ENCODE peak calls at places on chromosome 13, in eight cellular contexts. One of them, this sample, is unnamed.

GRCh38 chr13:32736648-32737047 is 150.4 kb downstream of the PDS5B start:
- DNase-seq in activated T-cell treated with anti-CD3 and anti-CD28 coated beads, Interleukin-2, amount 50 U/mL, for 72 hours: no peak
- DNase-seq in CD4-positive, CD25-positive, alpha-beta regulatory T cell: no peak
- DNase-seq in hypothalamus: no peak
- DNase-seq in activated CD8-positive, alpha-beta memory T cell treated with anti-CD3 and anti-CD28 coated beads for 4 hours: no peak
- DNase-seq in H7: no peak
- DNase-seq in CD4-positive, alpha-beta T cell: no peak
- DNase-seq in Panc1: no peak
- DNase-seq in this sample: no peak

GRCh38 chr13:108993346-108993745 is 363.9 kb downstream of the MYO16 start:
- DNase-seq in activated T-cell treated with anti-CD3 and anti-CD28 coated beads, Interleukin-2, amount 50 U/mL, for 72 hours: no peak
- DNase-seq in CD4-positive, CD25-positive, alpha-beta regulatory T cell: no peak
- DNase-seq in hypothalamus: no peak
- DNase-seq in activated CD8-positive, alpha-beta memory T cell treated with anti-CD3 and anti-CD28 coated beads for 4 hours: no peak
- DNase-seq in H7: no peak
- DNase-seq in CD4-positive, alpha-beta T cell: no peak
- DNase-seq in Panc1: no peak
- DNase-seq in this sample: no peak

GRCh38 chr13:111913790-111914189 is 153.2 kb upstream of the SOX1 start:
- DNase-seq in activated T-cell treated with anti-CD3 and anti-CD28 coated beads, Interleukin-2, amount 50 U/mL, for 72 hours: no peak
- DNase-seq in CD4-positive, CD25-positive, alpha-beta regulatory T cell: no peak
- DNase-seq in hypothalamus: no peak
- DNase-seq in activated CD8-positive, alpha-beta memory T cell treated with anti-CD3 and anti-CD28 coated beads for 4 hours: no peak
- DNase-seq in H7: no peak
- DNase-seq in CD4-positive, alpha-beta T cell: no peak
- DNase-seq in Panc1: no peak
- DNase-seq in this sample: no peak

GRCh38 chr13:34719060-34719875 is 222.8 kb upstream of the NBEA start:
- DNase-seq in activated T-cell treated with anti-CD3 and anti-CD28 coated beads, Interleukin-2, amount 50 U/mL, for 72 hours: no peak
- DNase-seq in CD4-positive, CD25-positive, alpha-beta regulatory T cell: no peak
- DNase-seq in hypothalamus: no peak
- DNase-seq in activated CD8-positive, alpha-beta memory T cell treated with anti-CD3 and anti-CD28 coated beads for 4 hours: no peak
- DNase-seq in H7: no peak
- DNase-seq in CD4-positive, alpha-beta T cell: no peak
- DNase-seq in Panc1: no peak
- DNase-seq in this sample: no peak

GRCh38 chr13:111602874-111603273 is 282.4 kb downstream of the TEX29 start:
- DNase-seq in activated T-cell treated with anti-CD3 and anti-CD28 coated beads, Interleukin-2, amount 50 U/mL, for 72 hours: no peak
- DNase-seq in CD4-positive, CD25-positive, alpha-beta regulatory T cell: no peak
- DNase-seq in hypothalamus: no peak
- DNase-seq in activated CD8-positive, alpha-beta memory T cell treated with anti-CD3 and anti-CD28 coated beads for 4 hours: no peak
- DNase-seq in H7: no peak
- DNase-seq in CD4-positive, alpha-beta T cell: no peak
- DNase-seq in Panc1: no peak
- DNase-seq in this sample: no peak

GRCh38 chr13:101649490-101650126 is 197.1 kb downstream of the ITGBL1 start:
- DNase-seq in activated T-cell treated with anti-CD3 and anti-CD28 coated beads, Interleukin-2, amount 50 U/mL, for 72 hours: no peak
- DNase-seq in CD4-positive, CD25-positive, alpha-beta regulatory T cell: no peak
- DNase-seq in hypothalamus: no peak
- DNase-seq in activated CD8-positive, alpha-beta memory T cell treated with anti-CD3 and anti-CD28 coated beads for 4 hours: no peak
- DNase-seq in H7: no peak
- DNase-seq in CD4-positive, alpha-beta T cell: no peak
- DNase-seq in Panc1: no peak
- DNase-seq in this sample: no peak

GRCh38 chr13:89746554-89746953 is 1600.9 kb upstream of the MIR17HG start:
- DNase-seq in activated T-cell treated with anti-CD3 and anti-CD28 coated beads, Interleukin-2, amount 50 U/mL, for 72 hours: no peak
- DNase-seq in CD4-positive, CD25-positive, alpha-beta regulatory T cell: no peak
- DNase-seq in hypothalamus: no peak
- DNase-seq in activated CD8-positive, alpha-beta memory T cell treated with anti-CD3 and anti-CD28 coated beads for 4 hours: no peak
- DNase-seq in H7: no peak
- DNase-seq in CD4-positive, alpha-beta T cell: no peak
- DNase-seq in Panc1: no peak
- DNase-seq in this sample: no peak

GRCh38 chr13:70408865-70409264 is 300.6 kb upstream of the KLHL1 start:
- DNase-seq in activated T-cell treated with anti-CD3 and anti-CD28 coated beads, Interleukin-2, amount 50 U/mL, for 72 hours: no peak
- DNase-seq in CD4-positive, CD25-positive, alpha-beta regulatory T cell: no peak
- DNase-seq in hypothalamus: no peak
- DNase-seq in activated CD8-positive, alpha-beta memory T cell treated with anti-CD3 and anti-CD28 coated beads for 4 hours: no peak
- DNase-seq in H7: no peak
- DNase-seq in CD4-positive, alpha-beta T cell: no peak
- DNase-seq in Panc1: no peak
- DNase-seq in this sample: no peak

GRCh38 chr13:112931028-112931934 is 37.7 kb upstream of the MCF2L start:
- DNase-seq in activated T-cell treated with anti-CD3 and anti-CD28 coated beads, Interleukin-2, amount 50 U/mL, for 72 hours: no peak
- DNase-seq in CD4-positive, CD25-positive, alpha-beta regulatory T cell: no peak
- DNase-seq in hypothalamus: no peak
- DNase-seq in activated CD8-positive, alpha-beta memory T cell treated with anti-CD3 and anti-CD28 coated beads for 4 hours: no peak
- DNase-seq in H7: peak
- DNase-seq in CD4-positive, alpha-beta T cell: no peak
- DNase-seq in Panc1: no peak
- DNase-seq in this sample: no peak

GRCh38 chr13:32261567-32261966 is 53.6 kb downstream of the ZAR1L start:
- DNase-seq in activated T-cell treated with anti-CD3 and anti-CD28 coated beads, Interleukin-2, amount 50 U/mL, for 72 hours: no peak
- DNase-seq in CD4-positive, CD25-positive, alpha-beta regulatory T cell: no peak
- DNase-seq in hypothalamus: no peak
- DNase-seq in activated CD8-positive, alpha-beta memory T cell treated with anti-CD3 and anti-CD28 coated beads for 4 hours: no peak
- DNase-seq in H7: no peak
- DNase-seq in CD4-positive, alpha-beta T cell: no peak
- DNase-seq in Panc1: no peak
- DNase-seq in this sample: no peak

GRCh38 chr13:113304121-113304520 is 7.1 kb downstream of the LAMP1 start:
- DNase-seq in activated T-cell treated with anti-CD3 and anti-CD28 coated beads, Interleukin-2, amount 50 U/mL, for 72 hours: no peak
- DNase-seq in CD4-positive, CD25-positive, alpha-beta regulatory T cell: no peak
- DNase-seq in hypothalamus: no peak
- DNase-seq in activated CD8-positive, alpha-beta memory T cell treated with anti-CD3 and anti-CD28 coated beads for 4 hours: no peak
- DNase-seq in H7: no peak
- DNase-seq in CD4-positive, alpha-beta T cell: no peak
- DNase-seq in Panc1: no peak
- DNase-seq in this sample: no peak

GRCh38 chr13:35388456-35388855 is 88.0 kb downstream of the MAB21L1 start:
- DNase-seq in activated T-cell treated with anti-CD3 and anti-CD28 coated beads, Interleukin-2, amount 50 U/mL, for 72 hours: no peak
- DNase-seq in CD4-positive, CD25-positive, alpha-beta regulatory T cell: no peak
- DNase-seq in hypothalamus: no peak
- DNase-seq in activated CD8-positive, alpha-beta memory T cell treated with anti-CD3 and anti-CD28 coated beads for 4 hours: no peak
- DNase-seq in H7: no peak
- DNase-seq in CD4-positive, alpha-beta T cell: no peak
- DNase-seq in Panc1: no peak
- DNase-seq in this sample: no peak

GRCh38 chr13:44104969-44105368 is 225.3 kb downstream of the LACC1 start:
- DNase-seq in activated T-cell treated with anti-CD3 and anti-CD28 coated beads, Interleukin-2, amount 50 U/mL, for 72 hours: no peak
- DNase-seq in CD4-positive, CD25-positive, alpha-beta regulatory T cell: no peak
- DNase-seq in hypothalamus: no peak
- DNase-seq in activated CD8-positive, alpha-beta memory T cell treated with anti-CD3 and anti-CD28 coated beads for 4 hours: no peak
- DNase-seq in H7: no peak
- DNase-seq in CD4-positive, alpha-beta T cell: no peak
- DNase-seq in Panc1: no peak
- DNase-seq in this sample: no peak

GRCh38 chr13:45367358-45367757 is 26.4 kb upstream of the TPT1 start:
- DNase-seq in activated T-cell treated with anti-CD3 and anti-CD28 coated beads, Interleukin-2, amount 50 U/mL, for 72 hours: peak
- DNase-seq in CD4-positive, CD25-positive, alpha-beta regulatory T cell: peak
- DNase-seq in hypothalamus: no peak
- DNase-seq in activated CD8-positive, alpha-beta memory T cell treated with anti-CD3 and anti-CD28 coated beads for 4 hours: peak
- DNase-seq in H7: peak
- DNase-seq in CD4-positive, alpha-beta T cell: peak
- DNase-seq in Panc1: peak
- DNase-seq in this sample: peak

GRCh38 chr13:75705395-75705794 is 69.3 kb downstream of the LMO7 start:
- DNase-seq in activated T-cell treated with anti-CD3 and anti-CD28 coated beads, Interleukin-2, amount 50 U/mL, for 72 hours: no peak
- DNase-seq in CD4-positive, CD25-positive, alpha-beta regulatory T cell: no peak
- DNase-seq in hypothalamus: no peak
- DNase-seq in activated CD8-positive, alpha-beta memory T cell treated with anti-CD3 and anti-CD28 coated beads for 4 hours: no peak
- DNase-seq in H7: no peak
- DNase-seq in CD4-positive, alpha-beta T cell: no peak
- DNase-seq in Panc1: peak
- DNase-seq in this sample: no peak

GRCh38 chr13:96967248-96967745 is 27.0 kb downstream of the OXGR1 start:
- DNase-seq in activated T-cell treated with anti-CD3 and anti-CD28 coated beads, Interleukin-2, amount 50 U/mL, for 72 hours: no peak
- DNase-seq in CD4-positive, CD25-positive, alpha-beta regulatory T cell: no peak
- DNase-seq in hypothalamus: no peak
- DNase-seq in activated CD8-positive, alpha-beta memory T cell treated with anti-CD3 and anti-CD28 coated beads for 4 hours: no peak
- DNase-seq in H7: peak
- DNase-seq in CD4-positive, alpha-beta T cell: no peak
- DNase-seq in Panc1: no peak
- DNase-seq in this sample: no peak

GRCh38 chr13:69389899-69390298 is 717.7 kb upstream of the ATXN8OS start:
- DNase-seq in activated T-cell treated with anti-CD3 and anti-CD28 coated beads, Interleukin-2, amount 50 U/mL, for 72 hours: no peak
- DNase-seq in CD4-positive, CD25-positive, alpha-beta regulatory T cell: no peak
- DNase-seq in hypothalamus: no peak
- DNase-seq in activated CD8-positive, alpha-beta memory T cell treated with anti-CD3 and anti-CD28 coated beads for 4 hours: no peak
- DNase-seq in H7: no peak
- DNase-seq in CD4-positive, alpha-beta T cell: no peak
- DNase-seq in Panc1: no peak
- DNase-seq in this sample: no peak

GRCh38 chr13:97977376-97977705 is 23.9 kb downstream of the IPO5 start:
- DNase-seq in activated T-cell treated with anti-CD3 and anti-CD28 coated beads, Interleukin-2, amount 50 U/mL, for 72 hours: no peak
- DNase-seq in CD4-positive, CD25-positive, alpha-beta regulatory T cell: no peak
- DNase-seq in hypothalamus: no peak
- DNase-seq in activated CD8-positive, alpha-beta memory T cell treated with anti-CD3 and anti-CD28 coated beads for 4 hours: no peak
- DNase-seq in H7: no peak
- DNase-seq in CD4-positive, alpha-beta T cell: no peak
- DNase-seq in Panc1: no peak
- DNase-seq in this sample: no peak

GRCh38 chr13:50410921-50411712 is 395.9 kb downstream of the KCNRG start:
- DNase-seq in activated T-cell treated with anti-CD3 and anti-CD28 coated beads, Interleukin-2, amount 50 U/mL, for 72 hours: no peak
- DNase-seq in CD4-positive, CD25-positive, alpha-beta regulatory T cell: no peak
- DNase-seq in hypothalamus: no peak
- DNase-seq in activated CD8-positive, alpha-beta memory T cell treated with anti-CD3 and anti-CD28 coated beads for 4 hours: no peak
- DNase-seq in H7: no peak
- DNase-seq in CD4-positive, alpha-beta T cell: no peak
- DNase-seq in Panc1: peak
- DNase-seq in this sample: no peak

GRCh38 chr13:42747399-42747873 is 33.9 kb upstream of the FAM216B start:
- DNase-seq in activated T-cell treated with anti-CD3 and anti-CD28 coated beads, Interleukin-2, amount 50 U/mL, for 72 hours: no peak
- DNase-seq in CD4-positive, CD25-positive, alpha-beta regulatory T cell: no peak
- DNase-seq in hypothalamus: no peak
- DNase-seq in activated CD8-positive, alpha-beta memory T cell treated with anti-CD3 and anti-CD28 coated beads for 4 hours: no peak
- DNase-seq in H7: no peak
- DNase-seq in CD4-positive, alpha-beta T cell: no peak
- DNase-seq in Panc1: no peak
- DNase-seq in this sample: no peak

GRCh38 chr13:104954210-104954609 is 1581.3 kb downstream of the EFNB2 start:
- DNase-seq in activated T-cell treated with anti-CD3 and anti-CD28 coated beads, Interleukin-2, amount 50 U/mL, for 72 hours: no peak
- DNase-seq in CD4-positive, CD25-positive, alpha-beta regulatory T cell: no peak
- DNase-seq in hypothalamus: no peak
- DNase-seq in activated CD8-positive, alpha-beta memory T cell treated with anti-CD3 and anti-CD28 coated beads for 4 hours: no peak
- DNase-seq in H7: no peak
- DNase-seq in CD4-positive, alpha-beta T cell: no peak
- DNase-seq in Panc1: no peak
- DNase-seq in this sample: no peak

GRCh38 chr13:64709079-64709478 is 2521.1 kb downstream of the PCDH9 start:
- DNase-seq in activated T-cell treated with anti-CD3 and anti-CD28 coated beads, Interleukin-2, amount 50 U/mL, for 72 hours: no peak
- DNase-seq in CD4-positive, CD25-positive, alpha-beta regulatory T cell: no peak
- DNase-seq in hypothalamus: no peak
- DNase-seq in activated CD8-positive, alpha-beta memory T cell treated with anti-CD3 and anti-CD28 coated beads for 4 hours: no peak
- DNase-seq in H7: no peak
- DNase-seq in CD4-positive, alpha-beta T cell: no peak
- DNase-seq in Panc1: no peak
- DNase-seq in this sample: no peak

GRCh38 chr13:34044660-34045080 is 226.7 kb downstream of the RFC3 start:
- DNase-seq in activated T-cell treated with anti-CD3 and anti-CD28 coated beads, Interleukin-2, amount 50 U/mL, for 72 hours: no peak
- DNase-seq in CD4-positive, CD25-positive, alpha-beta regulatory T cell: no peak
- DNase-seq in hypothalamus: no peak
- DNase-seq in activated CD8-positive, alpha-beta memory T cell treated with anti-CD3 and anti-CD28 coated beads for 4 hours: no peak
- DNase-seq in H7: no peak
- DNase-seq in CD4-positive, alpha-beta T cell: no peak
- DNase-seq in Panc1: peak
- DNase-seq in this sample: no peak

GRCh38 chr13:24716011-24716410 is 35.8 kb downstream of the ATP12A start:
- DNase-seq in activated T-cell treated with anti-CD3 and anti-CD28 coated beads, Interleukin-2, amount 50 U/mL, for 72 hours: no peak
- DNase-seq in CD4-positive, CD25-positive, alpha-beta regulatory T cell: no peak
- DNase-seq in hypothalamus: no peak
- DNase-seq in activated CD8-positive, alpha-beta memory T cell treated with anti-CD3 and anti-CD28 coated beads for 4 hours: no peak
- DNase-seq in H7: peak
- DNase-seq in CD4-positive, alpha-beta T cell: no peak
- DNase-seq in Panc1: no peak
- DNase-seq in this sample: no peak

GRCh38 chr13:113360446-113360845 is 3.5 kb downstream of the GRTP1 start:
- DNase-seq in activated T-cell treated with anti-CD3 and anti-CD28 coated beads, Interleukin-2, amount 50 U/mL, for 72 hours: no peak
- DNase-seq in CD4-positive, CD25-positive, alpha-beta regulatory T cell: no peak
- DNase-seq in hypothalamus: no peak
- DNase-seq in activated CD8-positive, alpha-beta memory T cell treated with anti-CD3 and anti-CD28 coated beads for 4 hours: no peak
- DNase-seq in H7: no peak
- DNase-seq in CD4-positive, alpha-beta T cell: no peak
- DNase-seq in Panc1: no peak
- DNase-seq in this sample: no peak

GRCh38 chr13:114063545-114064515 is 68.6 kb downstream of the RASA3 start:
- DNase-seq in activated T-cell treated with anti-CD3 and anti-CD28 coated beads, Interleukin-2, amount 50 U/mL, for 72 hours: no peak
- DNase-seq in CD4-positive, CD25-positive, alpha-beta regulatory T cell: no peak
- DNase-seq in hypothalamus: no peak
- DNase-seq in activated CD8-positive, alpha-beta memory T cell treated with anti-CD3 and anti-CD28 coated beads for 4 hours: no peak
- DNase-seq in H7: no peak
- DNase-seq in CD4-positive, alpha-beta T cell: no peak
- DNase-seq in Panc1: no peak
- DNase-seq in this sample: no peak

GRCh38 chr13:67283602-67284001 is 53.5 kb upstream of the PCDH9 start:
- DNase-seq in activated T-cell treated with anti-CD3 and anti-CD28 coated beads, Interleukin-2, amount 50 U/mL, for 72 hours: no peak
- DNase-seq in CD4-positive, CD25-positive, alpha-beta regulatory T cell: no peak
- DNase-seq in hypothalamus: no peak
- DNase-seq in activated CD8-positive, alpha-beta memory T cell treated with anti-CD3 and anti-CD28 coated beads for 4 hours: no peak
- DNase-seq in H7: no peak
- DNase-seq in CD4-positive, alpha-beta T cell: no peak
- DNase-seq in Panc1: no peak
- DNase-seq in this sample: no peak

GRCh38 chr13:20960663-20961309 is 58.2 kb upstream of the XPO4 start:
- DNase-seq in activated T-cell treated with anti-CD3 and anti-CD28 coated beads, Interleukin-2, amount 50 U/mL, for 72 hours: no peak
- DNase-seq in CD4-positive, CD25-positive, alpha-beta regulatory T cell: no peak
- DNase-seq in hypothalamus: no peak
- DNase-seq in activated CD8-positive, alpha-beta memory T cell treated with anti-CD3 and anti-CD28 coated beads for 4 hours: no peak
- DNase-seq in H7: no peak
- DNase-seq in CD4-positive, alpha-beta T cell: no peak
- DNase-seq in Panc1: no peak
- DNase-seq in this sample: no peak

GRCh38 chr13:48567521-48568331 is 34.8 kb upstream of the RCBTB2 start:
- DNase-seq in activated T-cell treated with anti-CD3 and anti-CD28 coated beads, Interleukin-2, amount 50 U/mL, for 72 hours: no peak
- DNase-seq in CD4-positive, CD25-positive, alpha-beta regulatory T cell: no peak
- DNase-seq in hypothalamus: no peak
- DNase-seq in activated CD8-positive, alpha-beta memory T cell treated with anti-CD3 and anti-CD28 coated beads for 4 hours: no peak
- DNase-seq in H7: no peak
- DNase-seq in CD4-positive, alpha-beta T cell: no peak
- DNase-seq in Panc1: no peak
- DNase-seq in this sample: no peak

GRCh38 chr13:99693351-99693750 is 192.1 kb downstream of the TM9SF2 start:
- DNase-seq in activated T-cell treated with anti-CD3 and anti-CD28 coated beads, Interleukin-2, amount 50 U/mL, for 72 hours: no peak
- DNase-seq in CD4-positive, CD25-positive, alpha-beta regulatory T cell: no peak
- DNase-seq in hypothalamus: no peak
- DNase-seq in activated CD8-positive, alpha-beta memory T cell treated with anti-CD3 and anti-CD28 coated beads for 4 hours: no peak
- DNase-seq in H7: no peak
- DNase-seq in CD4-positive, alpha-beta T cell: no peak
- DNase-seq in Panc1: no peak
- DNase-seq in this sample: no peak

GRCh38 chr13:99382428-99383133 is 75.4 kb upstream of the GPR183 start:
- DNase-seq in activated T-cell treated with anti-CD3 and anti-CD28 coated beads, Interleukin-2, amount 50 U/mL, for 72 hours: peak
- DNase-seq in CD4-positive, CD25-positive, alpha-beta regulatory T cell: no peak
- DNase-seq in hypothalamus: no peak
- DNase-seq in activated CD8-positive, alpha-beta memory T cell treated with anti-CD3 and anti-CD28 coated beads for 4 hours: no peak
- DNase-seq in H7: no peak
- DNase-seq in CD4-positive, alpha-beta T cell: peak
- DNase-seq in Panc1: no peak
- DNase-seq in this sample: no peak

GRCh38 chr13:61954092-61954491 is 538.4 kb upstream of the PCDH20 start:
- DNase-seq in activated T-cell treated with anti-CD3 and anti-CD28 coated beads, Interleukin-2, amount 50 U/mL, for 72 hours: no peak
- DNase-seq in CD4-positive, CD25-positive, alpha-beta regulatory T cell: no peak
- DNase-seq in hypothalamus: no peak
- DNase-seq in activated CD8-positive, alpha-beta memory T cell treated with anti-CD3 and anti-CD28 coated beads for 4 hours: no peak
- DNase-seq in H7: peak
- DNase-seq in CD4-positive, alpha-beta T cell: no peak
- DNase-seq in Panc1: peak
- DNase-seq in this sample: no peak